ENCODE peak calls at places on chromosomes 3 and 15, in six cellular contexts. U is natural killer cell, F is fibroblast of pulmonary artery, P is IMR-90, V is WTC11, L is GM12865. R is an unnamed sample.

GRCh38 chr3:27535809-27536392 is 51.7 kb upstream of the SLC4A7 start:
- DNase-seq in U (no peak), L (no peak), P (peak), V (no peak), F (peak), R (no peak)

GRCh38 chr3:171257251-171258179 is 202.7 kb downstream of the TNIK start:
- DNase-seq in U (no peak), F (no peak), L (peak), V (no peak), P (peak), R (no peak)

GRCh38 chr15:87739866-87740265 is 516.7 kb downstream of the NTRK3 start:
- DNase-seq in L (no peak), F (no peak), V (no peak), U (no peak), P (peak), R (no peak)

GRCh38 chr3:39263576-39263975 is 16.3 kb downstream of the CX3CR1 start:
- DNase-seq in L (no peak), F (no peak), V (no peak), P (no peak), U (no peak), R (no peak)

GRCh38 chr3:10248984-10249748 is 907 bp downstream of the TATDN2 start:
- DNase-seq in U (peak), P (peak), L (peak), F (no peak), V (peak), R (peak)

GRCh38 chr3:23665741-23666140 is 140.0 kb upstream of the UBE2E1 start:
- DNase-seq in L (no peak), P (peak), U (no peak), V (no peak), F (no peak), R (no peak)

GRCh38 chr3:4988815-4989648 is 9.8 kb downstream of the BHLHE40 start:
- DNase-seq in P (peak), L (no peak), V (no peak), F (no peak), U (no peak), R (no peak)

GRCh38 chr3:190089711-190090110 is 31.0 kb downstream of the P3H2 start:
- DNase-seq in V (no peak), U (no peak), F (no peak), P (no peak), L (peak), R (no peak)

GRCh38 chr3:186217820-186218164 is 108.9 kb upstream of the ETV5 start:
- DNase-seq in L (peak), P (no peak), F (no peak), V (no peak), U (no peak), R (no peak)

GRCh38 chr3:126524429-126524988 is 554 bp downstream of the CHST13 start:
- DNase-seq in F (no peak), V (no peak), P (no peak), U (no peak), L (no peak), R (no peak)

GRCh38 chr3:100040446-100040845 is 73.9 kb downstream of the FILIP1L start:
- DNase-seq in U (no peak), V (no peak), L (no peak), P (peak), F (peak), R (no peak)

GRCh38 chr3:129911261-129911861 is 17.9 kb upstream of the TMCC1 start:
- DNase-seq in V (no peak), L (no peak), U (no peak), F (no peak), P (no peak), R (no peak)

GRCh38 chr3:16265455-16265786 is 409 bp downstream of the OXNAD1 start:
- DNase-seq in U (no peak), P (no peak), F (no peak), V (no peak), L (no peak), R (no peak)

GRCh38 chr3:51622402-51622801 is 48.6 kb upstream of the TEX264 start:
- DNase-seq in U (no peak), F (no peak), V (no peak), P (peak), L (no peak), R (no peak)

GRCh38 chr3:197539651-197540051 is 16.1 kb downstream of the BDH1 start:
- DNase-seq in P (no peak), U (no peak), V (no peak), F (no peak), L (no peak), R (no peak)

GRCh38 chr3:197542741-197543454 is 12.9 kb downstream of the BDH1 start:
- DNase-seq in V (no peak), P (no peak), U (no peak), L (no peak), F (no peak), R (peak)

GRCh38 chr3:197545111-197545510 is 10.7 kb downstream of the BDH1 start:
- DNase-seq in L (no peak), V (no peak), U (no peak), P (no peak), F (no peak), R (no peak)

GRCh38 chr3:197541756-197542539 is 13.8 kb downstream of the BDH1 start:
- DNase-seq in L (no peak), F (peak), P (peak), V (peak), U (no peak), R (peak)

GRCh38 chr3:197540961-197541377 is 14.8 kb downstream of the BDH1 start:
- DNase-seq in U (no peak), P (no peak), V (peak), L (no peak), F (no peak), R (no peak)
- TF ChIP-seq CTCF in U (no peak), P (no peak), V (no peak), L (no peak), F (no peak), R (no peak)

GRCh38 chr15:84981054-84981710 is 474 bp upstream of the PDE8A start:
- DNase-seq in V (peak), F (peak), U (peak), P (peak), L (peak), R (peak)

GRCh38 chr15:84983299-84983698 is 1.6 kb downstream of the PDE8A start:
- DNase-seq in U (no peak), V (no peak), F (peak), L (no peak), P (no peak), R (no peak)

GRCh38 chr15:84980196-84981053 is 1.2 kb upstream of the PDE8A start:
- DNase-seq in P (peak), L (peak), V (peak), F (peak), U (peak), R (peak)

GRCh38 chr15:84982301-84982920 is 755 bp downstream of the PDE8A start:
- DNase-seq in U (peak), F (peak), P (peak), L (peak), V (no peak), R (no peak)

GRCh38 chr15:84981711-84982300 is at the start of gene PDE8A:
- DNase-seq in P (peak), U (peak), L (peak), V (peak), F (peak), R (peak)
- TF ChIP-seq CTCF in P (no peak), U (no peak), L (no peak), V (no peak), F (no peak), R (no peak)

GRCh38 chr3:125192190-125193035 is 20.1 kb downstream of the SLC12A8 start:
- DNase-seq in V (peak), U (no peak), P (no peak), L (peak), F (no peak), R (no peak)
- TF ChIP-seq CTCF in V (no peak), U (no peak), P (no peak), L (peak), F (no peak), R (no peak)

GRCh38 chr3:141105828-141106628 is 54.9 kb downstream of the SPSB4 start:
- DNase-seq in V (peak), U (peak), F (peak), P (peak), L (peak), R (no peak)
- TF ChIP-seq CTCF in V (peak), U (peak), F (peak), P (peak), L (peak), R (peak)

DNA sequence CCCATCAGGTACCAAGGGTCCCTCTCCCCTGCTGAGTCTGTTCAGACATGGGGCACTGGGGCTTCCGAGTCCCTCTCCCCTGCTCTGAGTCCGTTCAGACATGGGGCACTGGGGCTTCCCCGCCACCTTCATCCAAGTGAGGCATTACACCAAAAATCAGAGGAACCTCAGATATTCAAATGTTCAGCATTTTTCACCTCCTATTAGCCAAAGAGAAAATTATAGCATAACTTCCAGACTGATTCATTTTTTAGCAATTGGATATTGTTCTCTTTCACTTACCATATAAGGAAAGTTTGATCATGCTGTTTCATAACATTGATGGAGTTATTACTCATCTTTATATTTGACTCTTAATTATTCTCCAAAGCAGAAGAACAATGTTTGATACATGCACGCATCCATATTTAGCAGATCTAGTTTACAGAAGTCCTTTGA is 213.9 kb downstream of the MTHFS start:
- DNase-seq in P (peak), U (no peak), V (no peak), L (no peak), F (peak), R (no peak)
- TF ChIP-seq CTCF in P (no peak), U (no peak), V (no peak), L (no peak), F (no peak), R (no peak)

GRCh38 chr3:127792664-127793292 is 29.5 kb downstream of the MGLL start:
- DNase-seq in V (no peak), F (peak), L (no peak), U (no peak), P (peak), R (no peak)

GRCh38 chr3:127790009-127790533 is 32.2 kb downstream of the MGLL start:
- DNase-seq in L (no peak), F (no peak), U (no peak), P (no peak), V (no peak), R (no peak)

GRCh38 chr3:127790580-127791183 is 31.6 kb downstream of the MGLL start:
- DNase-seq in U (no peak), V (no peak), P (no peak), L (no peak), F (no peak), R (no peak)

GRCh38 chr3:127789051-127789450 is 33.3 kb downstream of the MGLL start:
- DNase-seq in P (no peak), L (no peak), U (no peak), V (no peak), F (no peak), R (no peak)

DNA sequence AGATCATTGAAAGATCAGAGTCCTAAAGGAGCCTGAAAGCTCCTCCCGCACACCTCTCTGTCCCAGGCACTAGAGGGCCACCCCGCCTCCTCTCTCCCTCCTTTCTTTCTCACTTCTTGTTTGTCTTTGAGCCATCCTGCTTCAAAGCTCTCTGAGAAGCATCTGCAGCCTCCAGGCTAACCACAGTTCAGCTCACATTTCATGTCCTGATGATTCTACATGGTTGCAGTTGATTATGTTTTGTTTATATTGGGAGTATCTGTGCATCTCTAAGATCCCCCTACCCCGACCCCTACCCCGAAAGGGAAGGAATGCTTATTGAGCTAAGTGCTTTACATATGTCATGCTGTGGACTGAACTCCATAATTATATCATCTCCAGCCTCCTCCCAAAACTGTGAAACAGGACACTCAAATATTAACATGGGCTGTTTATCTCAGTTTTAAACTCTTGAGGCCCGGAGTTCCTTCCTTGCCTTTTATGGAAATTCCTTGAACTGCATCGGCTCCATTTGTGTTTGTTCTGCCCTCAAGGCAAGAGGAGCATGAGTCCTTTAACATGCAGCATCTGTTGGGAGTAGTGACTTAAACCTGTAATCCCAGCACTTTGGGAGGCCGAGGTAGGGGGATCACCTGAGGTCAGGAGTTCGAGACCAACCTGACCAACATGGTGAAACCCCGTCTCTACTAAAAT is 30.9 kb downstream of the MGLL start:
- DNase-seq in U (no peak), L (peak), F (peak), P (peak), V (peak), R (no peak)
- TF ChIP-seq CTCF in U (no peak), L (peak), F (peak), P (peak), V (no peak), R (no peak)

DNA sequence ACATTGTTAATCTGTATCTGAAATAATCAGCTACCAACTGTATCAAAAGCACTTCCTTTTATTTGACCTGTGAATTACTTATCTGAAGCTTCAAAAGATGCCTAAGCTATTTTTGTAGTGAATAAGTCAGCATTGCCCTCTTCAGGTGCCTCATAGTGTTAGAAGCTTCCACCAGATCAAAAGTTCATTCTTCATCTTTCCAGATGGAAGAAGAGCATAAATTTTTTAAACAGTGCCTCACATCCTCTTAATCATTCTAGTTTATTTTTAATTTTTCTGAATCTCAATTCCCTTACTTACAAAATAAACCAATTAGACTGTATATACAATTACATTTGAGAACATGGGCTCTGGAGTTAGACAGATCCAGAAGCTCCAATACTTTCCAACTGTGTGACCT is 65.0 kb downstream of the MYO5A start:
- DNase-seq in L (peak), P (peak), V (no peak), U (no peak), F (peak), R (no peak)
- TF ChIP-seq CTCF in L (peak), P (no peak), V (no peak), U (no peak), F (peak), R (no peak)

R was measured in mesothelial cell of epicardium.